ENCODE peak calls at places on chromosomes 7 and 10, in six cellular contexts. One of them, this sample, is unnamed.

GRCh38 chr7:99106869-99107268 is 37.0 kb downstream of the SMURF1 start:
- DNase-seq in IMR-90: peak
- DNase-seq in colonic mucosa: no peak
- DNase-seq in fibroblast of mammary gland: peak
- DNase-seq in fibroblast of lung: no peak
- DNase-seq in mesothelial cell of epicardium: no peak
- DNase-seq in this sample: no peak

GRCh38 chr10:118045842-118046490 is 775 bp downstream of the RAB11FIP2 start:
- DNase-seq in fibroblast of lung: peak
- DNase-seq in fibroblast of mammary gland: peak
- DNase-seq in mesothelial cell of epicardium: peak
- DNase-seq in IMR-90: peak
- DNase-seq in colonic mucosa: peak
- DNase-seq in this sample: no peak

GRCh38 chr7:150716368-150716767 is at the start of gene GIMAP1:
- DNase-seq in colonic mucosa: no peak
- DNase-seq in fibroblast of lung: no peak
- DNase-seq in mesothelial cell of epicardium: no peak
- DNase-seq in fibroblast of mammary gland: no peak
- DNase-seq in IMR-90: no peak
- DNase-seq in this sample: no peak

GRCh38 chr7:124077546-124077945 is 44.7 kb upstream of the TMEM229A start:
- DNase-seq in mesothelial cell of epicardium: no peak
- DNase-seq in colonic mucosa: no peak
- DNase-seq in IMR-90: no peak
- DNase-seq in fibroblast of mammary gland: no peak
- DNase-seq in fibroblast of lung: no peak
- DNase-seq in this sample: no peak

GRCh38 chr7:142445019-142445686 is 187.3 kb upstream of the PRSS58 start:
- DNase-seq in fibroblast of lung: no peak
- DNase-seq in fibroblast of mammary gland: no peak
- DNase-seq in mesothelial cell of epicardium: no peak
- DNase-seq in colonic mucosa: no peak
- DNase-seq in IMR-90: no peak
- DNase-seq in this sample: no peak

GRCh38 chr7:13181221-13181620 is 493.8 kb downstream of the ARL4A start:
- DNase-seq in mesothelial cell of epicardium: no peak
- DNase-seq in fibroblast of lung: peak
- DNase-seq in fibroblast of mammary gland: peak
- DNase-seq in colonic mucosa: no peak
- DNase-seq in IMR-90: peak
- DNase-seq in this sample: no peak

GRCh38 chr7:21886396-21886795 is 59.3 kb downstream of the CDCA7L start:
- DNase-seq in colonic mucosa: no peak
- DNase-seq in fibroblast of lung: no peak
- DNase-seq in fibroblast of mammary gland: no peak
- DNase-seq in mesothelial cell of epicardium: no peak
- DNase-seq in IMR-90: no peak
- DNase-seq in this sample: peak

GRCh38 chr10:68598978-68599753 is 39.0 kb downstream of the TET1 start:
- DNase-seq in IMR-90: peak
- DNase-seq in mesothelial cell of epicardium: peak
- DNase-seq in fibroblast of lung: peak
- DNase-seq in colonic mucosa: peak
- DNase-seq in fibroblast of mammary gland: peak
- DNase-seq in this sample: no peak

GRCh38 chr10:84296071-84296981 is 32.1 kb upstream of the CCSER2 start:
- DNase-seq in fibroblast of lung: peak
- DNase-seq in fibroblast of mammary gland: peak
- DNase-seq in IMR-90: peak
- DNase-seq in colonic mucosa: no peak
- DNase-seq in mesothelial cell of epicardium: no peak
- DNase-seq in this sample: no peak

GRCh38 chr10:7345717-7346116 is 65.1 kb downstream of the SFMBT2 start:
- DNase-seq in fibroblast of mammary gland: no peak
- DNase-seq in colonic mucosa: no peak
- DNase-seq in IMR-90: no peak
- DNase-seq in fibroblast of lung: no peak
- DNase-seq in mesothelial cell of epicardium: no peak
- DNase-seq in this sample: no peak

GRCh38 chr10:110629680-110630191 is 14.4 kb upstream of the RBM20 start:
- DNase-seq in fibroblast of lung: no peak
- DNase-seq in mesothelial cell of epicardium: no peak
- DNase-seq in IMR-90: peak
- DNase-seq in colonic mucosa: peak
- DNase-seq in fibroblast of mammary gland: no peak
- DNase-seq in this sample: no peak

GRCh38 chr7:112204776-112205347 is 1.3 kb downstream of the DOCK4 start:
- DNase-seq in fibroblast of lung: peak
- DNase-seq in mesothelial cell of epicardium: no peak
- DNase-seq in IMR-90: no peak
- DNase-seq in colonic mucosa: peak
- DNase-seq in fibroblast of mammary gland: no peak
- DNase-seq in this sample: no peak

GRCh38 chr7:55078465-55079372 is 59.9 kb downstream of the EGFR start:
- DNase-seq in IMR-90: no peak
- DNase-seq in fibroblast of lung: no peak
- DNase-seq in fibroblast of mammary gland: peak
- DNase-seq in mesothelial cell of epicardium: no peak
- DNase-seq in colonic mucosa: peak
- DNase-seq in this sample: no peak

GRCh38 chr7:116669769-116670168 is 2.2 kb upstream of the MET start:
- DNase-seq in fibroblast of mammary gland: peak
- DNase-seq in fibroblast of lung: no peak
- DNase-seq in IMR-90: peak
- DNase-seq in colonic mucosa: no peak
- DNase-seq in mesothelial cell of epicardium: no peak
- DNase-seq in this sample: no peak

GRCh38 chr10:64397125-64397524 is 875.9 kb downstream of the REEP3 start:
- DNase-seq in IMR-90: no peak
- DNase-seq in fibroblast of mammary gland: no peak
- DNase-seq in colonic mucosa: no peak
- DNase-seq in mesothelial cell of epicardium: no peak
- DNase-seq in fibroblast of lung: no peak
- DNase-seq in this sample: no peak

GRCh38 chr7:37352974-37353948 is 95.4 kb downstream of the ELMO1 start:
- DNase-seq in IMR-90: no peak
- DNase-seq in fibroblast of mammary gland: no peak
- DNase-seq in colonic mucosa: peak
- DNase-seq in fibroblast of lung: no peak
- DNase-seq in mesothelial cell of epicardium: no peak
- DNase-seq in this sample: no peak
- TF ChIP-seq CTCF in IMR-90: no peak
- TF ChIP-seq CTCF in fibroblast of mammary gland: no peak
- TF ChIP-seq CTCF in colonic mucosa: peak
- TF ChIP-seq CTCF in fibroblast of lung: peak
- TF ChIP-seq CTCF in mesothelial cell of epicardium: no peak
- TF ChIP-seq CTCF in this sample: peak

DNA sequence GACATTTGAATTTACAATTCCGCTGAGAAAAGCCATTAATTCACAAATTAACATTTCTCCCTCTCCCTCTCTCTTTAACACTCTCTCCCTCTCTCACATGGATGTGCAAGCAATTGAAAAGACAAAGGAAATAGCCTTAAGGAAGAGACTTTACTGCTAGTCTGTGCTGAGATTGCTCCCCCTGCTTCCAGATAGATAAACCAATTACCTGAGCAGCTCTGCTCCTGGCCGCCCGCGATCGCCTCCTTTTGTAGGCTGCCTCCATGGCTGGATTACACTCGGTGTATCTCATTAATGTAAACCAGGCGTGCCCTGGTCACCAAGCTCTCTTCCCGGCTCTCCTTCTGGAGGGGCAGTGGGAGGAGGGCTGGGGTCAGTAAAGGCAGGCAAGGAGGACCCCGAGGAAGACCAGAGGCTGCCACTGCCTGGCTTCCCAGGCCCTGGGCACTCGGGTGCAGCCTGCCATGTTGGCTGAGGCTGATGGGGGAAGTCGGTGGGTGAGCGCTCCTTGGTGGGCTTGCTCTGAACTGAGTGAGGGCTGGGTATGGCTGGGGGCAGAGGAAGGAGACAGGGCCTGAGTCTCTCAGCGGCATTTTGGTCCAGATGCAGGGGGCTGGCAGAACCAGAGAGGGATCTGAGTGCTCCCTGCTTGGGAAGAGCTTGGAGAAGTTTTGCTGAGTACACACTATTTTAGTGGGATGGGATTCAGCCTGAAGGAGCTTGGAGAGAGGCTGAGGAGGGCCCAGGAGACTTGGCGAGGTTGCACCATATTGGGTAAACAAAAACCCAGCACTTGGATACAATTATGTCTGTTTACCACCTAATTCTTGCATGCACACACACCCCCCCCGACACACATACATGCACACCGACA is 42.9 kb downstream of the PAX2 start:
- DNase-seq in fibroblast of mammary gland: no peak
- DNase-seq in IMR-90: no peak
- DNase-seq in fibroblast of lung: no peak
- DNase-seq in colonic mucosa: no peak
- DNase-seq in mesothelial cell of epicardium: no peak
- DNase-seq in this sample: no peak
- TF ChIP-seq CTCF in fibroblast of mammary gland: no peak
- TF ChIP-seq CTCF in IMR-90: no peak
- TF ChIP-seq CTCF in fibroblast of lung: no peak
- TF ChIP-seq CTCF in colonic mucosa: no peak
- TF ChIP-seq CTCF in mesothelial cell of epicardium: no peak
- TF ChIP-seq CTCF in this sample: no peak

GRCh38 chr7:37027557-37028341 is 303.5 kb upstream of the AOAH start:
- DNase-seq in fibroblast of lung: peak
- DNase-seq in colonic mucosa: no peak
- DNase-seq in IMR-90: no peak
- DNase-seq in fibroblast of mammary gland: no peak
- DNase-seq in mesothelial cell of epicardium: no peak
- DNase-seq in this sample: no peak
- TF ChIP-seq CTCF in fibroblast of lung: no peak
- TF ChIP-seq CTCF in colonic mucosa: no peak
- TF ChIP-seq CTCF in IMR-90: peak
- TF ChIP-seq CTCF in fibroblast of mammary gland: no peak
- TF ChIP-seq CTCF in mesothelial cell of epicardium: no peak
- TF ChIP-seq CTCF in this sample: no peak

GRCh38 chr10:98748298-98748697 is 301.6 kb upstream of the HPS1 start:
- DNase-seq in fibroblast of lung: peak
- DNase-seq in mesothelial cell of epicardium: no peak
- DNase-seq in colonic mucosa: peak
- DNase-seq in fibroblast of mammary gland: peak
- DNase-seq in IMR-90: peak
- DNase-seq in this sample: peak
- TF ChIP-seq CTCF in fibroblast of lung: peak
- TF ChIP-seq CTCF in mesothelial cell of epicardium: no peak
- TF ChIP-seq CTCF in colonic mucosa: peak
- TF ChIP-seq CTCF in fibroblast of mammary gland: peak
- TF ChIP-seq CTCF in IMR-90: peak
- TF ChIP-seq CTCF in this sample: peak

GRCh38 chr10:113993489-113993932 is 50.2 kb upstream of the ADRB1 start:
- DNase-seq in fibroblast of mammary gland: peak
- DNase-seq in colonic mucosa: no peak
- DNase-seq in IMR-90: no peak
- DNase-seq in fibroblast of lung: peak
- DNase-seq in mesothelial cell of epicardium: no peak
- DNase-seq in this sample: no peak
- TF ChIP-seq CTCF in fibroblast of mammary gland: no peak
- TF ChIP-seq CTCF in colonic mucosa: no peak
- TF ChIP-seq CTCF in IMR-90: no peak
- TF ChIP-seq CTCF in fibroblast of lung: no peak
- TF ChIP-seq CTCF in mesothelial cell of epicardium: no peak
- TF ChIP-seq CTCF in this sample: no peak

DNA sequence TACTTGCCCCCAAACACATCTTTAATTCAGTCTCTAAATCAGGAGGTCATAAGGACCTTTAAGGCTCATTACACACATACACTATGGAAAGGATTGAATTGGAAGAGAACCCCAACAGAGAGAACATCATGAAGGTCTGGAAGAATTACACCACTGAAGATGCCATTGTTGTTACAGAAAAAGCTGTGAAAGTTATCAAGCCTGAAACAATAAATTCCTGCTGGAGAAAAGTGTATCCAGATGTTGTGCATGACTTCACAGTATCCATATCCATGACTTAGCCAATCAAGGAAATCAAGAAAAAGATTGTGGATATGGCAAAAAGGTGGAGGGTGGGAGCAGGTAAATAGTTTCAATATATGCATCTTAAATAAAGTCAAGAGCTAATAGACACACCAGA is 13.7 kb downstream of the LIPA start:
- DNase-seq in IMR-90: no peak
- DNase-seq in mesothelial cell of epicardium: no peak
- DNase-seq in colonic mucosa: no peak
- DNase-seq in fibroblast of mammary gland: no peak
- DNase-seq in fibroblast of lung: no peak
- DNase-seq in this sample: no peak
- TF ChIP-seq CTCF in IMR-90: no peak
- TF ChIP-seq CTCF in mesothelial cell of epicardium: no peak
- TF ChIP-seq CTCF in colonic mucosa: no peak
- TF ChIP-seq CTCF in fibroblast of mammary gland: no peak
- TF ChIP-seq CTCF in fibroblast of lung: no peak
- TF ChIP-seq CTCF in this sample: no peak

DNA sequence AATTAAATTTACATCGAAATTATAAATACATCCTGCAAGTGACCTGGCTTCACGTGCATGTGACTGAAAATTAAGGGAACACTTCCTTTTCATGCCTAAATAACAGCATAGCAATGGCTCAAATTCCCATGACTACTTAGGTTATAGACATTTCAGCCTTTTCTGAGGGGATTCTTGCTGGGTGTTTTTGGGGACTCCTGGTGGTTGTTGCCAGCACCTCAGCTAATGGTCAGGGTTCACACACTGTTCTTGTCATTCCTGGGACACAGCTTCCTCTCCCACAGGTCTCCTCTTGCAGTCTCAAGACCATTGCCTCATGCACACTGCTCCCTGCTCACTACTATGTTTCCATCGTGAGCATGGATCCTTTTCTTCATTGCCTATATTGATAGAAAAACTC is 148.9 kb upstream of the GLI3 start:
- DNase-seq in fibroblast of lung: no peak
- DNase-seq in fibroblast of mammary gland: no peak
- DNase-seq in colonic mucosa: no peak
- DNase-seq in mesothelial cell of epicardium: no peak
- DNase-seq in IMR-90: no peak
- DNase-seq in this sample: no peak
- TF ChIP-seq CTCF in fibroblast of lung: peak
- TF ChIP-seq CTCF in fibroblast of mammary gland: peak
- TF ChIP-seq CTCF in colonic mucosa: no peak
- TF ChIP-seq CTCF in mesothelial cell of epicardium: no peak
- TF ChIP-seq CTCF in IMR-90: peak
- TF ChIP-seq CTCF in this sample: no peak

DNA sequence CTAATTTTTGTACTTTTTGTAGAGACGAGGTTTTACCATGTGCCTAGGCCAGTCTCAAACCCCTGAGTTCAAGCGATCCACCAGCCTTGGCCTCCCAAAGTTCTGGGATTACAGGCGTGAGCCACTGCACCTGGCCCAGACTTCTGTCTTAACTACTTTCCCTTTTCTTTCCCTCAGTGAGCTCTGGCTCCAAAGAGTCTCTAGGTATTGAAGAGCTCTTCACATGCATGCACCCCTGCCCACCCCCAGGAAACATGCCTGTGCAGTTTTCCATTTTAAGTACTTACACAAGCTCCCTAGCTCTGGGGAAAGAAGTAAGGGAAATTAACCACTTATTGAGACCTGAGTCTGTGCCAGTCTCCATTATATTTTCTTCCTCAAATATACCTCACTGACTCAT is 2.0 kb downstream of the MYOZ1 start:
- DNase-seq in colonic mucosa: no peak
- DNase-seq in IMR-90: no peak
- DNase-seq in fibroblast of lung: no peak
- DNase-seq in mesothelial cell of epicardium: no peak
- DNase-seq in fibroblast of mammary gland: no peak
- DNase-seq in this sample: no peak
- TF ChIP-seq CTCF in colonic mucosa: no peak
- TF ChIP-seq CTCF in IMR-90: no peak
- TF ChIP-seq CTCF in fibroblast of lung: no peak
- TF ChIP-seq CTCF in mesothelial cell of epicardium: no peak
- TF ChIP-seq CTCF in fibroblast of mammary gland: no peak
- TF ChIP-seq CTCF in this sample: no peak